ENCODE peak calls at places on chromosome 18, in six cellular contexts. V, F, E, N, R and O are unnamed samples.

GRCh38 chr18:48675330-48675761 is 136.5 kb downstream of the CTIF start:
- DNase-seq in V (peak; percentile 77), F (peak; percentile 72), R (peak; percentile 51), E (peak; percentile 92), N (peak; percentile 83), O (peak; percentile 58)

GRCh38 chr18:22470141-22470510 is 52.4 kb upstream of the CTAGE1 start:
- DNase-seq in E (no peak), R (no peak), N (no peak), V (no peak), F (no peak), O (no peak)

GRCh38 chr18:45386256-45386655 is 229.0 kb upstream of the SLC14A2 start:
- DNase-seq in E (peak; percentile 71), V (peak; percentile 5), N (peak; percentile 89), R (no peak), F (peak; percentile 57), O (peak; percentile 27)

GRCh38 chr18:67876866-67877265 is 360.3 kb upstream of the DSEL start:
- DNase-seq in V (no peak), E (no peak), F (no peak), N (no peak), R (no peak), O (no peak)

GRCh38 chr18:2857491-2858063 is 10.8 kb downstream of the EMILIN2 start:
- DNase-seq in E (no peak), F (no peak), N (no peak), V (no peak), R (no peak), O (no peak)

GRCh38 chr18:48826271-48826670 is 124.5 kb downstream of the SMAD7 start:
- DNase-seq in E (no peak), V (no peak), R (no peak), F (no peak), N (no peak), O (no peak)

GRCh38 chr18:63619661-63620060 is 24.4 kb downstream of the SERPINB4 start:
- DNase-seq in R (no peak), V (no peak), E (no peak), N (no peak), F (no peak), O (no peak)

GRCh38 chr18:48003426-48004349 is 73.2 kb upstream of the SMAD2 start:
- DNase-seq in E (no peak), R (no peak), V (no peak), F (no peak), N (no peak), O (no peak)

GRCh38 chr18:22428672-22429071 is 11.0 kb upstream of the CTAGE1 start:
- DNase-seq in F (no peak), V (no peak), N (no peak), E (no peak), R (no peak), O (no peak)

GRCh38 chr18:79871481-79872091 is 73.8 kb downstream of the KCNG2 start:
- DNase-seq in E (no peak), V (no peak), R (no peak), F (no peak), N (no peak), O (no peak)

DNA sequence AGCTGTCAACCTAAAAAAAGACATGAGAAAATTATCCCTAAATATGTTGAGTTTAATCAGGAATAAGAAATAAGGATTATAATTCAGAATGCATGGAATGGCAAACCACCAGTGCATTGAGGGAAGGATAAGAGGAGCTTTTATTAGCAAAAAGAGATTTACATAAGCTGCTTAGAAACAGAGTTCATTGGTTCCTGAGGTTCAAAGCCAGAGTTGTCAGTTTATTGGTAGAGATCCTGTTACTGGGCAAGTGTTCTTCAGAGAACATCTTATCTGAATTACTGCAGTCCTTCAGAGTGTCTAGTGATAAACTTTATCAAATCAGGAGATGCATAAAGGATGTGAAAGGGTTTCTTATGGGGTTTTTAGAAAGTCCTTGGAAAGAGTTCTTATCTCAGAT is 76.0 kb upstream of the MEX3C start:
- DNase-seq in E (no peak), N (no peak), V (no peak), R (no peak), F (no peak), O (no peak)
- TF ChIP-seq CREB1 in E (no peak), N (no peak), V (no peak), R (no peak), F (no peak), O (no peak)

GRCh38 chr18:13940326-13940725 is 25.0 kb upstream of the MC2R start:
- DNase-seq in R (no peak), E (no peak), F (no peak), N (no peak), V (no peak), O (no peak)
- TF ChIP-seq CREB1 in R (no peak), E (no peak), F (no peak), N (no peak), V (no peak), O (no peak)

DNA sequence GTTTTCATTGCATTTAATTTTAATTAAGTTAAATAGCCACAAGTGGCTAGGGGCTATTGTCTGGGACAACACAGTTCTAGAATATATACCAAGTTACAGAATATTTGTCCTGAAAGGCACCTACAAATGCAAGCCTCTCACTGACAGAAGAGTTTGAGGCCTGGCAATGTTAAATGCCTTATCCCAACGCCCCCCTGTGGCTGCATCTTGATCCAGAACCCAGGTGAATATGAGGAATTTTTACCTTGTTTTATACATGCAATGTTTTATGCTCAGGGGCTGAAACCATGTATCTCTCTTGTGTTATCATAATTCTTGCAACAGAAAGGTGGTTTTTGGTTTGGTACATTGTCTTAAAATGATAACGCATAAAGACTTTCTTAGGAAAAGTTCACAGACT is 71.8 kb upstream of the SEC11C start:
- DNase-seq in R (no peak), F (no peak), V (peak; percentile 11), E (peak; percentile 43), N (peak; percentile 73), O (no peak)
- TF ChIP-seq CREB1 in R (no peak), F (no peak), V (no peak), E (no peak), N (no peak), O (no peak)

DNA sequence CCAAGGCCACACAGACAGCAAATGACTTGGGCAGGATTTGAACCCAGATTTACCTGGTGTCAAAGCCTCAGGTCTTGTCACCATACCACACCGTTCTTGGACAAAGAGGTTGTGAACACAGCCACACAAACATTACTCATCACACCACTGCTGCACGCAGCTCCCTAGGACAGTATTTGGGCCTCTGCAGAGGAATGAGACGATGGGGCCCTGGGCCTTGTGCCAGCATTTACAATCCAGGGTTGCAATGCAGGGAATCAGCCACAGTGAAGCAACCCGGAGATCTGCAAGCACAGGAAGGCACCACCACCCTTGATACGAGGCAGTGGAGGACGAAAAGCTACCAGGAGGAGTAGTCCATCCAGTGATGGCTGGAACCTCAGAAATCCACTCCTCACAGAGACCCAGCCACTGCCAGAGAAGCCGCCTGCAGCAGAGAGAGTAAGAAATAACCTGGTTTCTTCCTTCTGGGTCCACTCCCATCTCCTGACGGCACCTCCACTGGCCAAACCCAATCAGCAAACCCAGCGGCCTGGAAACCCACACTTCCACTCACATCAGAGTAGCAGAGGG is 3.7 kb upstream of the MTCL1 start:
- DNase-seq in F (no peak), V (no peak), N (no peak), E (no peak), R (no peak), O (peak; percentile 59)
- TF ChIP-seq CREB1 in F (no peak), V (no peak), N (no peak), E (no peak), R (no peak), O (no peak)